ENCODE peak calls at places on chromosome 10, in ten cellular contexts. One of them, this sample, is unnamed. For H3K4me1, the result is how much of the 10 kb centered on the place peaks cover.

GRCh38 chr10:98425511-98426352 is 10.8 kb upstream of the PYROXD2 start:
- DNase-seq in H1: no peak
- DNase-seq in left ventricle myocardium inferior: peak
- DNase-seq in A549: peak
- DNase-seq in mucosa of descending colon: no peak
- DNase-seq in GM23248: peak
- DNase-seq in fibroblast of lung: peak
- DNase-seq in CD4-positive, CD25-positive, alpha-beta regulatory T cell: peak
- DNase-seq in Caco-2: no peak
- DNase-seq in cardiac muscle cell: peak
- DNase-seq in this sample: no peak

GRCh38 chr10:31322647-31323046 is 3.6 kb downstream of the ZEB1 start:
- DNase-seq in H1: no peak
- DNase-seq in left ventricle myocardium inferior: no peak
- DNase-seq in A549: peak
- DNase-seq in mucosa of descending colon: no peak
- DNase-seq in GM23248: peak
- DNase-seq in fibroblast of lung: peak
- DNase-seq in CD4-positive, CD25-positive, alpha-beta regulatory T cell: peak
- DNase-seq in Caco-2: no peak
- DNase-seq in cardiac muscle cell: no peak
- DNase-seq in this sample: no peak

GRCh38 chr10:29554660-29555059 is 80.1 kb downstream of the SVIL start:
- DNase-seq in H1: no peak
- DNase-seq in left ventricle myocardium inferior: no peak
- DNase-seq in A549: no peak
- DNase-seq in mucosa of descending colon: no peak
- DNase-seq in GM23248: peak
- DNase-seq in fibroblast of lung: no peak
- DNase-seq in CD4-positive, CD25-positive, alpha-beta regulatory T cell: no peak
- DNase-seq in Caco-2: no peak
- DNase-seq in cardiac muscle cell: no peak
- DNase-seq in this sample: no peak

GRCh38 chr10:119541046-119541445 is 1.5 kb downstream of the RGS10 start:
- DNase-seq in H1: no peak
- DNase-seq in left ventricle myocardium inferior: no peak
- DNase-seq in A549: no peak
- DNase-seq in mucosa of descending colon: no peak
- DNase-seq in GM23248: peak
- DNase-seq in fibroblast of lung: peak
- DNase-seq in CD4-positive, CD25-positive, alpha-beta regulatory T cell: no peak
- DNase-seq in Caco-2: no peak
- DNase-seq in cardiac muscle cell: no peak
- DNase-seq in this sample: no peak

GRCh38 chr10:43845121-43845520 is 196.4 kb upstream of the ZNF32 start:
- DNase-seq in H1: no peak
- DNase-seq in left ventricle myocardium inferior: no peak
- DNase-seq in A549: no peak
- DNase-seq in mucosa of descending colon: peak
- DNase-seq in GM23248: no peak
- DNase-seq in fibroblast of lung: no peak
- DNase-seq in CD4-positive, CD25-positive, alpha-beta regulatory T cell: no peak
- DNase-seq in Caco-2: no peak
- DNase-seq in cardiac muscle cell: no peak
- DNase-seq in this sample: no peak

GRCh38 chr10:131431978-131432690 is 120.6 kb upstream of the TCERG1L start:
- DNase-seq in H1: no peak
- DNase-seq in left ventricle myocardium inferior: no peak
- DNase-seq in A549: no peak
- DNase-seq in mucosa of descending colon: no peak
- DNase-seq in GM23248: no peak
- DNase-seq in fibroblast of lung: no peak
- DNase-seq in CD4-positive, CD25-positive, alpha-beta regulatory T cell: no peak
- DNase-seq in Caco-2: no peak
- DNase-seq in cardiac muscle cell: no peak
- DNase-seq in this sample: peak

GRCh38 chr10:31771345-31771831 is 157.2 kb downstream of the ARHGAP12 start:
- DNase-seq in H1: no peak
- DNase-seq in left ventricle myocardium inferior: no peak
- DNase-seq in A549: no peak
- DNase-seq in mucosa of descending colon: no peak
- DNase-seq in GM23248: peak
- DNase-seq in fibroblast of lung: peak
- DNase-seq in CD4-positive, CD25-positive, alpha-beta regulatory T cell: no peak
- DNase-seq in Caco-2: no peak
- DNase-seq in cardiac muscle cell: no peak
- DNase-seq in this sample: no peak

GRCh38 chr10:9253121-9253520 is 1198.6 kb downstream of the GATA3 start:
- DNase-seq in H1: no peak
- DNase-seq in left ventricle myocardium inferior: no peak
- DNase-seq in A549: no peak
- DNase-seq in mucosa of descending colon: no peak
- DNase-seq in GM23248: peak
- DNase-seq in fibroblast of lung: peak
- DNase-seq in CD4-positive, CD25-positive, alpha-beta regulatory T cell: no peak
- DNase-seq in Caco-2: no peak
- DNase-seq in cardiac muscle cell: no peak
- DNase-seq in this sample: no peak

GRCh38 chr10:100498059-100498458 is 21.6 kb downstream of the SEC31B start:
- DNase-seq in H1: no peak
- DNase-seq in left ventricle myocardium inferior: no peak
- DNase-seq in A549: no peak
- DNase-seq in mucosa of descending colon: no peak
- DNase-seq in GM23248: no peak
- DNase-seq in fibroblast of lung: no peak
- DNase-seq in CD4-positive, CD25-positive, alpha-beta regulatory T cell: no peak
- DNase-seq in Caco-2: no peak
- DNase-seq in cardiac muscle cell: no peak
- DNase-seq in this sample: no peak

GRCh38 chr10:58157076-58157766 is 110.5 kb downstream of the IPMK start:
- DNase-seq in H1: no peak
- DNase-seq in left ventricle myocardium inferior: no peak
- DNase-seq in A549: peak
- DNase-seq in mucosa of descending colon: no peak
- DNase-seq in GM23248: peak
- DNase-seq in fibroblast of lung: peak
- DNase-seq in CD4-positive, CD25-positive, alpha-beta regulatory T cell: no peak
- DNase-seq in Caco-2: no peak
- DNase-seq in cardiac muscle cell: no peak
- DNase-seq in this sample: no peak

DNA sequence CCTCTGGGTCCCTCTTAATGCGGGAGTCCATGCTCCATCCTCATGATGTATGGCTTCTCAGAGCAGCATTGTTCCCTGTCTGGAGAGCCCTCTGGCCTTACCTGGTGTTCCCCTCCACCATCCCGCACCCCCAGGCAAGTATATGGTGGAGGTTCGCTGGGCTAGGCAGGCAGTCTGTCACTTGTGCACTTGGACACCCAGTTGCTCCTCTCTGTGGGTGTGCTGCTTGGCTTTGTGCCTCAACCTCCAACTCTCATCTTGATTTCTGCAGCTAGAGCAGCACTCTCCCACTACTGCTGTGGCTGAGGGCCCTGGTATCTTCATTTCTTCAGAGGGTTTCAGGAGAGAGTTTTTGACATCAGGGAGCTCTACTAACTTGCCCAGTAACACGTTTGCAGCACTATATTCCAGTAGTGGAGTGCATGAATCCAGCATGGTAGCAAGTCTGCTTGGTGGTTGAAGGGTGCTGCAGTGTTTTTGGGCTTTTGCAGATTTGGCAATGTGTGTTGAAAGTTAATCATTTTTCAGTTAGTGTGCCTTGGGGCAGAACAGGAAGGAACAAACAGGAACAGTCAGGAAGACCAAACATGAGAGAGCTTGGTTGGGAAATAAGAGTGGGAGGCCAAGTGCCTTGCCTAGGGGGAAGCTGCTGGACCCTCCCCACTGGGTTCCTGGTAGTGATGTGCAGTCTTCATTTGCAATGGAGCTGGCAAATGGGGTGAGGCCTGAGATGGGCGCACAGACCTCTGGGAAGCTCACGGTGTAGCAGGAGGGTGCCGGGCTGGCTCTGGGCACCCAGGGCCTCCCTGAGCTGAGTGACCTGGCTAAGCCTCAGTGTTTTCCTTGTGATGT is 37.4 kb downstream of the TSPAN14 start:
- DNase-seq in H1: no peak
- DNase-seq in left ventricle myocardium inferior: no peak
- DNase-seq in A549: peak
- DNase-seq in mucosa of descending colon: no peak
- DNase-seq in GM23248: no peak
- DNase-seq in fibroblast of lung: no peak
- DNase-seq in CD4-positive, CD25-positive, alpha-beta regulatory T cell: no peak
- DNase-seq in Caco-2: no peak
- DNase-seq in cardiac muscle cell: no peak
- DNase-seq in this sample: peak
- H3K4me1 ChIP-seq in H1: under half
- H3K4me1 ChIP-seq in left ventricle myocardium inferior: half or more
- H3K4me1 ChIP-seq in A549: half or more
- H3K4me1 ChIP-seq in mucosa of descending colon: under half
- H3K4me1 ChIP-seq in GM23248: under half
- H3K4me1 ChIP-seq in fibroblast of lung: under half
- H3K4me1 ChIP-seq in CD4-positive, CD25-positive, alpha-beta regulatory T cell: half or more
- H3K4me1 ChIP-seq in Caco-2: half or more
- H3K4me1 ChIP-seq in cardiac muscle cell: under half
- H3K4me1 ChIP-seq in this sample: under half

GRCh38 chr10:121503587-121504051 is 94.6 kb downstream of the FGFR2 start:
- DNase-seq in H1: no peak
- DNase-seq in left ventricle myocardium inferior: no peak
- DNase-seq in A549: no peak
- DNase-seq in mucosa of descending colon: no peak
- DNase-seq in GM23248: no peak
- DNase-seq in fibroblast of lung: peak
- DNase-seq in CD4-positive, CD25-positive, alpha-beta regulatory T cell: no peak
- DNase-seq in Caco-2: no peak
- DNase-seq in cardiac muscle cell: no peak
- DNase-seq in this sample: no peak
- H3K4me1 ChIP-seq in H1: under half
- H3K4me1 ChIP-seq in left ventricle myocardium inferior: under half
- H3K4me1 ChIP-seq in A549: under half
- H3K4me1 ChIP-seq in mucosa of descending colon: under half
- H3K4me1 ChIP-seq in GM23248: under half
- H3K4me1 ChIP-seq in fibroblast of lung: under half
- H3K4me1 ChIP-seq in CD4-positive, CD25-positive, alpha-beta regulatory T cell: under half
- H3K4me1 ChIP-seq in Caco-2: under half
- H3K4me1 ChIP-seq in cardiac muscle cell: under half
- H3K4me1 ChIP-seq in this sample: under half

DNA sequence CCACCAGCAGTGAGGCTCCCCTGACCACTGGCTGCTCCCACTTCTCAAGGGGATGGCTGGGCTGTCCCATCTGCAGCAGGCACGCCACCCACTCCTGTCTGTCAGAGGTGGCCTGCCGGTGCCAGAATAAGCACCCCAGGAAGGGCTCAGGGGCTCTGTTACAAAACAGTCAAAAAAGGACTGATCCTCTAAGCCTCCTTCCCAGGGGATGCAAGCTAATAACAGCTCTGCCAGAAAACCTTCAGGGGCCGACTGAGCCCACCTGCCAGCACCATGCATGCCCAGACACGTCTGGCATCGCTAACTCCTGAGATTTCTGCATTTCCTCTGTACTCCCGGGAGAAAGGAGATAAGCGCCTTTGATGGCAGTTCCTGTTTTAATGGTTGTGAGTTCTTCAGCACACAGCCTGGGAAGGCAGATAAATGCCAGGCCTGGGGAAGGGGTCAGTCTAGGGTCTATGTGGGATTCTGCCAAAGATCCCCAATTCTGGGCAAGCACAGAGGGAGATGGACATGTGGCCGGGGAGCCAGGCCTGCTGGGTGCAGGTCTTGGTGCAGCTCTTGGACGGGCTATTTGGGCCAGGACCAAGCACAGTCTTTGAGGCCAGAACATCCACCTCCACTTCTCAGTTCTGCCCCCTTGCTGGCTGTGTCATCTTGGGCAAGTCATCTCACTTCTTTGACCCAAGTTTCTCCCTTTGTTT is 128.4 kb downstream of the ARHGAP22 start:
- DNase-seq in H1: no peak
- DNase-seq in left ventricle myocardium inferior: no peak
- DNase-seq in A549: no peak
- DNase-seq in mucosa of descending colon: no peak
- DNase-seq in GM23248: no peak
- DNase-seq in fibroblast of lung: no peak
- DNase-seq in CD4-positive, CD25-positive, alpha-beta regulatory T cell: no peak
- DNase-seq in Caco-2: no peak
- DNase-seq in cardiac muscle cell: no peak
- DNase-seq in this sample: no peak
- H3K4me1 ChIP-seq in H1: under half
- H3K4me1 ChIP-seq in left ventricle myocardium inferior: under half
- H3K4me1 ChIP-seq in A549: under half
- H3K4me1 ChIP-seq in mucosa of descending colon: under half
- H3K4me1 ChIP-seq in GM23248: under half
- H3K4me1 ChIP-seq in fibroblast of lung: under half
- H3K4me1 ChIP-seq in CD4-positive, CD25-positive, alpha-beta regulatory T cell: under half
- H3K4me1 ChIP-seq in Caco-2: under half
- H3K4me1 ChIP-seq in cardiac muscle cell: under half
- H3K4me1 ChIP-seq in this sample: under half

GRCh38 chr10:132565516-132566209 is 28.1 kb downstream of the INPP5A start:
- DNase-seq in H1: no peak
- DNase-seq in left ventricle myocardium inferior: no peak
- DNase-seq in A549: no peak
- DNase-seq in mucosa of descending colon: no peak
- DNase-seq in GM23248: no peak
- DNase-seq in fibroblast of lung: no peak
- DNase-seq in CD4-positive, CD25-positive, alpha-beta regulatory T cell: no peak
- DNase-seq in Caco-2: no peak
- DNase-seq in cardiac muscle cell: no peak
- DNase-seq in this sample: peak

GRCh38 chr10:132563485-132564248 is 26.1 kb downstream of the INPP5A start:
- DNase-seq in H1: no peak
- DNase-seq in left ventricle myocardium inferior: no peak
- DNase-seq in A549: no peak
- DNase-seq in mucosa of descending colon: peak
- DNase-seq in GM23248: no peak
- DNase-seq in fibroblast of lung: no peak
- DNase-seq in CD4-positive, CD25-positive, alpha-beta regulatory T cell: no peak
- DNase-seq in Caco-2: no peak
- DNase-seq in cardiac muscle cell: no peak
- DNase-seq in this sample: peak

GRCh38 chr10:132562916-132563456 is 25.4 kb downstream of the INPP5A start:
- DNase-seq in H1: no peak
- DNase-seq in left ventricle myocardium inferior: no peak
- DNase-seq in A549: no peak
- DNase-seq in mucosa of descending colon: peak
- DNase-seq in GM23248: no peak
- DNase-seq in fibroblast of lung: no peak
- DNase-seq in CD4-positive, CD25-positive, alpha-beta regulatory T cell: no peak
- DNase-seq in Caco-2: no peak
- DNase-seq in cardiac muscle cell: no peak
- DNase-seq in this sample: peak

GRCh38 chr10:132564690-132565089 is 27.1 kb downstream of the INPP5A start:
- DNase-seq in H1: no peak
- DNase-seq in left ventricle myocardium inferior: no peak
- DNase-seq in A549: no peak
- DNase-seq in mucosa of descending colon: no peak
- DNase-seq in GM23248: no peak
- DNase-seq in fibroblast of lung: no peak
- DNase-seq in CD4-positive, CD25-positive, alpha-beta regulatory T cell: no peak
- DNase-seq in Caco-2: no peak
- DNase-seq in cardiac muscle cell: no peak
- DNase-seq in this sample: peak

DNA sequence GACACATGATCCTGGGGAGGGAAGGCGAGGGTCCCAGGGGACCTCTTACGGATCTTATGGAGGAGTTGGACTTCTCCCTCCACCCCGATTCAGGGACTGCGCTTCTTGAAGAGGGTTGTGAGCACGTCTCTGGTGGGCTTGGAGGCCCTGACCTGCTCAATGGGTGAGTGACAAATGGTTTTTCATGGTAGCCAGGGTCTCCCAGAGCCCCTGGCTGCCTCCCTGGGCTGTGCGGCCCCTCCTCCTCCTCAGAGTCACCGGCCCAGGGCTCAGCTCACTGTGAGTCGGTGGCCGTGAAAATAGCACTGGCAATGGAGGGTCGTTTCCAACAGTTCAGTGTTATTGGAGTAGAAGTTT is 26.6 kb downstream of the INPP5A start:
- DNase-seq in H1: no peak
- DNase-seq in left ventricle myocardium inferior: no peak
- DNase-seq in A549: no peak
- DNase-seq in mucosa of descending colon: no peak
- DNase-seq in GM23248: no peak
- DNase-seq in fibroblast of lung: no peak
- DNase-seq in CD4-positive, CD25-positive, alpha-beta regulatory T cell: no peak
- DNase-seq in Caco-2: no peak
- DNase-seq in cardiac muscle cell: no peak
- DNase-seq in this sample: peak
- H3K4me1 ChIP-seq in H1: under half
- H3K4me1 ChIP-seq in left ventricle myocardium inferior: half or more
- H3K4me1 ChIP-seq in A549: under half
- H3K4me1 ChIP-seq in mucosa of descending colon: under half
- H3K4me1 ChIP-seq in GM23248: under half
- H3K4me1 ChIP-seq in fibroblast of lung: under half
- H3K4me1 ChIP-seq in CD4-positive, CD25-positive, alpha-beta regulatory T cell: under half
- H3K4me1 ChIP-seq in Caco-2: under half
- H3K4me1 ChIP-seq in cardiac muscle cell: under half
- H3K4me1 ChIP-seq in this sample: under half

This sample was measured in spleen.